ENCODE peak calls at places on chromosomes 7 and 10, in seven cellular contexts. X is hypothalamus, F is heart left ventricle, J is GOT3, L is ELF-1, Y is fibroblast of lung, T is LHCN-M2. G is an unnamed sample.

GRCh38 chr7:18119985-18120384 is 92.3 kb upstream of the PRPS1L1 start:
- DNase-seq in X (no peak), F (no peak), J (no peak), L (no peak), Y (peak), T (peak), G (peak)

GRCh38 chr10:88156341-88156740 is 292.9 kb downstream of the PTEN start:
- DNase-seq in X (no peak), F (no peak), J (no peak), L (no peak), Y (peak), T (peak), G (peak)

GRCh38 chr10:85642421-85643170 is 724.0 kb downstream of the GRID1 start:
- DNase-seq in X (no peak), F (no peak), J (peak), L (peak), Y (no peak), T (no peak), G (peak)

GRCh38 chr10:110613341-110613995 is 30.7 kb upstream of the RBM20 start:
- DNase-seq in X (no peak), F (no peak), J (no peak), L (no peak), Y (no peak), T (no peak), G (no peak)

GRCh38 chr7:30594055-30594539 is 581 bp upstream of the GARS1 start:
- DNase-seq in X (peak), F (peak), J (no peak), L (no peak), Y (peak), T (peak), G (peak)

GRCh38 chr7:70006411-70006920 is 408.2 kb downstream of the AUTS2 start:
- DNase-seq in X (no peak), F (no peak), J (no peak), L (no peak), Y (peak), T (no peak), G (no peak)

GRCh38 chr7:5375925-5376324 is 47.7 kb downstream of the TNRC18 start:
- DNase-seq in X (no peak), F (no peak), J (no peak), L (no peak), Y (no peak), T (no peak), G (no peak)

GRCh38 chr10:122086416-122087240 is 97.7 kb downstream of the TACC2 start:
- DNase-seq in X (no peak), F (no peak), J (no peak), L (no peak), Y (no peak), T (no peak), G (no peak)

GRCh38 chr10:98135222-98135899 is 904 bp downstream of the R3HCC1L start:
- DNase-seq in X (no peak), F (no peak), J (no peak), L (no peak), Y (peak), T (no peak), G (no peak)

GRCh38 chr10:15780353-15781135 is 60.8 kb upstream of the ITGA8 start:
- DNase-seq in X (no peak), F (peak), J (no peak), L (no peak), Y (peak), T (no peak), G (peak)

GRCh38 chr7:34156336-34156735 is 251.0 kb downstream of the BMPER start:
- DNase-seq in X (no peak), F (no peak), J (no peak), L (no peak), Y (no peak), T (no peak), G (no peak)

GRCh38 chr7:97818066-97818663 is 54.0 kb downstream of the ASNS start:
- DNase-seq in X (no peak), F (no peak), J (no peak), L (no peak), Y (no peak), T (no peak), G (no peak)

GRCh38 chr7:76069238-76069638 is 21.3 kb downstream of the MDH2 start:
- DNase-seq in X (no peak), F (peak), J (peak), L (peak), Y (peak), T (peak), G (peak)

GRCh38 chr7:20064974-20065862 is 152.0 kb downstream of the MACC1 start:
- DNase-seq in X (no peak), F (no peak), J (no peak), L (no peak), Y (peak), T (peak), G (peak)

GRCh38 chr7:134552105-134552504 is 3.2 kb downstream of the AKR1B15 start:
- DNase-seq in X (no peak), F (no peak), J (no peak), L (peak), Y (peak), T (peak), G (peak)

GRCh38 chr10:69065406-69066361 is 22.2 kb upstream of the SRGN start:
- DNase-seq in X (no peak), F (no peak), J (no peak), L (no peak), Y (peak), T (peak), G (peak)

GRCh38 chr10:117346574-117346973 is 28.7 kb downstream of the PDZD8 start:
- DNase-seq in X (no peak), F (no peak), J (no peak), L (peak), Y (no peak), T (no peak), G (no peak)

GRCh38 chr10:91220194-91220953 is at the start of gene PCGF5:
- DNase-seq in X (peak), F (peak), J (peak), L (peak), Y (peak), T (peak), G (peak)

GRCh38 chr10:101905241-101905640 is 61.6 kb upstream of the KCNIP2 start:
- DNase-seq in X (no peak), F (no peak), J (no peak), L (no peak), Y (no peak), T (no peak), G (no peak)

GRCh38 chr7:118219157-118219512 is 5.4 kb upstream of the ANKRD7 start:
- DNase-seq in X (no peak), F (no peak), J (no peak), L (no peak), Y (no peak), T (no peak), G (no peak)

GRCh38 chr10:114110174-114110972 is 63.6 kb downstream of the CCDC186 start:
- DNase-seq in X (no peak), F (no peak), J (no peak), L (no peak), Y (no peak), T (peak), G (peak)

GRCh38 chr10:23314835-23315239 is 29.8 kb downstream of the C10orf67 start:
- DNase-seq in X (no peak), F (peak), J (no peak), L (no peak), Y (peak), T (peak), G (peak)

GRCh38 chr10:15238553-15239335 is 70.3 kb upstream of the NMT2 start:
- DNase-seq in X (no peak), F (no peak), J (no peak), L (no peak), Y (no peak), T (peak), G (peak)

GRCh38 chr7:132298782-132299181 is 277.5 kb downstream of the PLXNA4 start:
- DNase-seq in X (no peak), F (no peak), J (no peak), L (no peak), Y (peak), T (no peak), G (peak)

GRCh38 chr10:3887885-3888476 is 103.0 kb upstream of the KLF6 start:
- DNase-seq in X (no peak), F (no peak), J (no peak), L (peak), Y (peak), T (peak), G (peak)

GRCh38 chr7:150317748-150318444 is 5.3 kb upstream of the LRRC61 start:
- DNase-seq in X (no peak), F (no peak), J (no peak), L (no peak), Y (peak), T (peak), G (peak)

GRCh38 chr7:42876182-42877068 is 35.4 kb downstream of the C7orf25 start:
- DNase-seq in X (no peak), F (no peak), J (peak), L (peak), Y (peak), T (peak), G (peak)

GRCh38 chr7:126702242-126703016 is 550.3 kb downstream of the GRM8 start:
- DNase-seq in X (no peak), F (no peak), J (no peak), L (no peak), Y (no peak), T (peak), G (no peak)

GRCh38 chr7:48035967-48036478 is 680 bp downstream of the C7orf57 start:
- DNase-seq in X (no peak), F (no peak), J (no peak), L (peak), Y (peak), T (peak), G (peak)

GRCh38 chr10:77333610-77334340 is 303.8 kb downstream of the KCNMA1 start:
- DNase-seq in X (no peak), F (no peak), J (no peak), L (no peak), Y (peak), T (peak), G (peak)

GRCh38 chr10:23829556-23829955 is 379.4 kb upstream of the KIAA1217 start:
- DNase-seq in X (no peak), F (no peak), J (no peak), L (no peak), Y (no peak), T (no peak), G (no peak)

GRCh38 chr10:103881420-103882284 is 26.3 kb upstream of the SH3PXD2A start:
- DNase-seq in X (no peak), F (peak), J (no peak), L (no peak), Y (no peak), T (no peak), G (no peak)

GRCh38 chr10:103745264-103746247 is 109.8 kb downstream of the SH3PXD2A start:
- DNase-seq in X (no peak), F (peak), J (no peak), L (no peak), Y (no peak), T (peak), G (no peak)

GRCh38 chr7:26705567-26705966 is 158.8 kb downstream of the SKAP2 start:
- DNase-seq in X (no peak), F (no peak), J (no peak), L (no peak), Y (peak), T (peak), G (peak)